ENCODE peak calls at places on chromosomes 16 and 17, in four cellular contexts. V, W, R and J are unnamed samples.

GRCh38 chr17:72343911-72344310 is 223.1 kb downstream of the SOX9 start:
- DNase-seq in V (no peak), W (no peak), R (no peak), J (peak)

GRCh38 chr16:67939507-67940435 is 3.1 kb upstream of the PSMB10 start:
- DNase-seq in V (no peak), W (no peak), R (no peak), J (no peak)

GRCh38 chr17:52106638-52107261 is 51.8 kb downstream of the CA10 start:
- DNase-seq in V (peak), W (peak), R (no peak), J (peak)

GRCh38 chr16:49698931-49699715 is 156.8 kb downstream of the ZNF423 start:
- DNase-seq in V (no peak), W (no peak), R (no peak), J (peak)

GRCh38 chr17:27944546-27945332 is 51.6 kb upstream of the LYRM9 start:
- DNase-seq in V (no peak), W (no peak), R (no peak), J (no peak)

GRCh38 chr17:6467567-6467966 is 23.3 kb downstream of the PIMREG start:
- DNase-seq in V (no peak), W (no peak), R (no peak), J (no peak)

GRCh38 chr16:57725077-57725953 is 10.3 kb upstream of the KATNB1 start:
- DNase-seq in V (peak), W (no peak), R (no peak), J (no peak)

GRCh38 chr17:31052187-31052889 is 42.4 kb upstream of the NF1 start:
- DNase-seq in V (peak), W (no peak), R (no peak), J (peak)

GRCh38 chr17:46020023-46020735 is 21.1 kb downstream of the STH start:
- DNase-seq in V (no peak), W (no peak), R (no peak), J (no peak)

GRCh38 chr16:14181371-14182050 is 110.4 kb downstream of the MRTFB start:
- DNase-seq in V (peak), W (peak), R (no peak), J (peak)

DNA sequence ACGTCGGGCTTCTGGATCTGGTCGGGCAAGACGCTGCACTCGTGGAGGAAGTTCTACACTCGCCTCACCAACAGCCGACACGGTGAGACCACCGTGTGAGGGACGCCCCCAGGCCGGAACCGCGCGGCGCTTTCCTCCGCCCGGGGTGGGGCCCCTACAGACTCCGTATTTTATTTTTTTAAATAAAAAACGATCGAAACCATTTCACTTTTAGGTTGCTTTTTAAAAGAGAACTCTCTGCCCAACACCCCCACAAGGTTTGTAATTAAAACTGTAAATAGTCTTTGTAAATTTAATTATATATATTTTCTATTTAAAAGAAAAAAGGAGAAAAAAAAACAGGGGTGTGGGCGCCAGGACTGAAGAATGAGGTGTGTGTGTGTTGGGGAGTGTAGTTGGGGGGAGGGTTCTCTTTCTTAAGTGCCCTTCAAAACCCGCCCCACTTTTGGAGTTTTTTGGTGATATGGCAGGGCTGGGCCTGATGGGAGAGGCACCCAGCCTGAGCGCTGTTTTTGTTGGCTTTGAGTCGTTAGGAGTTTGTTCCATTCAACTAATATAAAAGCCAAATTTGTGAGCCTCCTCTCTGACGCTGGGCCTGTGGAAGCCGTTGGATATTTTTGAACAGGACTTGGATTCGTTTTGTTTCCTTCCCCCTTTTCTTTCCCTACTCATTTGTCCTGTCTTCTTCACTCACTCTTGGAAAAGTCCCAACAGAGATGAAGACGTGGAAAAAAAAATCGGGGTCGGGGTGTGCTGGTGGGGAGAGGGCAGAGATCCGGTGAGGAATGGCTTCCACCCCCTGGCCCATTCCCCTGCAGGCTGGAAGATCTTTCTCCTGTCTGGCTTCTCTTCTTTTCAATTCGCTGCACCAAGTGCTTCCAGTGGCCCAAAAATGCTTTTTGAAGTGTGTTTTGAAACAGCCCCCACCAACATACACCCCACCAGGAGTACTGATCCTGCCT is 2.3 kb downstream of the FZD2 start:
- DNase-seq in V (no peak), W (no peak), R (no peak), J (no peak)
- H3K4me2 ChIP-seq in V (peak), W (no peak), R (peak), J (peak)

DNA sequence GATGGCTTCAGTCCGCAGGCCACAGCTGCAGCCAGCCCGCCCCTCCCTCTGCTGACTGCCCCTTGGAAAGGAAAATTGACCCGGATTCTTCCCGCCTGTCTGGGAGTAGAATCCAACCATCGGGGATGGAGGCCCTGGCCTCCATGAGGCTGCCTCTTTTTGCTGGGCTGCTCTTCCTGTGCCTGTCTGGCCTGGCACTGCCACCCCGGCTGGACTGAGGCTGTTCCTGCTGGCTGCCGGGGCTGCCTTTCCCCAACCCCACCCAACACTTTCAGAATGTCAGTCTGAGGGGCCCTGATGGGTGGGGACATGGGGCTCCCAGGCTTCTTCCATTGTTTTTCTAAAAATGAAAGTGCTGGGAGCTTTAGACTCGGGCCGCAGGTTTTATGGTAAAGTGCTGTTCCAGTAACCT is 7.3 kb downstream of the BAHCC1 start:
- DNase-seq in V (no peak), W (no peak), R (no peak), J (no peak)
- H3K27ac ChIP-seq in V (no peak), W (no peak), R (no peak), J (no peak)

GRCh38 chr17:20279631-20280030 is 187.7 kb downstream of the LGALS9B start:
- DNase-seq in V (no peak), W (no peak), R (no peak), J (no peak)

GRCh38 chr17:20278805-20279204 is 188.5 kb downstream of the LGALS9B start:
- DNase-seq in V (peak), W (no peak), R (no peak), J (no peak)

GRCh38 chr17:20280832-20281231 is 186.5 kb downstream of the LGALS9B start:
- DNase-seq in V (no peak), W (no peak), R (no peak), J (no peak)

GRCh38 chr17:20281860-20282259 is 185.5 kb downstream of the LGALS9B start:
- DNase-seq in V (no peak), W (no peak), R (no peak), J (no peak)

GRCh38 chr17:20280051-20280450 is 187.3 kb downstream of the LGALS9B start:
- DNase-seq in V (no peak), W (no peak), R (no peak), J (no peak)
- TF ChIP-seq CTCF in V (no peak), W (no peak), R (no peak), J (no peak)

GRCh38 chr16:53958481-53958880 is 254.5 kb downstream of the FTO start:
- DNase-seq in V (no peak), W (no peak), R (no peak), J (no peak)

GRCh38 chr16:53960050-53960812 is 256.3 kb downstream of the FTO start:
- DNase-seq in V (no peak), W (no peak), R (no peak), J (no peak)

GRCh38 chr16:53964145-53964544 is 260.2 kb downstream of the FTO start:
- DNase-seq in V (no peak), W (no peak), R (no peak), J (no peak)

GRCh38 chr16:53960954-53961616 is 257.1 kb downstream of the FTO start:
- DNase-seq in V (no peak), W (no peak), R (no peak), J (no peak)

DNA sequence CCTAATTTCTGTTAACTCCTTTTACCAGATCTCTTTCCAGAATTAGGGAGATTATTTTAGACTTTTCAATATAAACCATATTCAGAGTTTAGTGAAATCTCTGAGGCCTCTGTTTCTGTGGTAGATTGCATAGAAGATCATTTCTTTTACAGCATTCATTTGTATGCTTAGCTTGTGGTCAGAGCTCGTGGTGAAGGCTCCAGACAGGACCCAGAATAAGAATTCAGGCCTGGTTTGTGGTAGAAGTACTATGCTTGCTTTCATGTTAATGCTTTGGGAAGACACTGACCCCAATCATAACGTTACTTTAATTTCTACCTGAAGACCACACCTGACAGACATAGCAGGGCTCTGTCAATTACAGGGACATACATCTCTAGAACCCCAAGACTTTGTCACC is 258.1 kb downstream of the FTO start:
- DNase-seq in V (no peak), W (no peak), R (no peak), J (peak)
- H3K4me2 ChIP-seq in V (no peak), W (no peak), R (no peak), J (no peak)

GRCh38 chr17:16217002-16217635 is at the start of gene PIGL:
- DNase-seq in V (peak), W (peak), R (peak), J (peak)

GRCh38 chr17:16222406-16222805 is 5.4 kb downstream of the PIGL start:
- DNase-seq in V (no peak), W (no peak), R (no peak), J (no peak)
- H3K27ac ChIP-seq in V (no peak), W (no peak), R (no peak), J (no peak)

DNA sequence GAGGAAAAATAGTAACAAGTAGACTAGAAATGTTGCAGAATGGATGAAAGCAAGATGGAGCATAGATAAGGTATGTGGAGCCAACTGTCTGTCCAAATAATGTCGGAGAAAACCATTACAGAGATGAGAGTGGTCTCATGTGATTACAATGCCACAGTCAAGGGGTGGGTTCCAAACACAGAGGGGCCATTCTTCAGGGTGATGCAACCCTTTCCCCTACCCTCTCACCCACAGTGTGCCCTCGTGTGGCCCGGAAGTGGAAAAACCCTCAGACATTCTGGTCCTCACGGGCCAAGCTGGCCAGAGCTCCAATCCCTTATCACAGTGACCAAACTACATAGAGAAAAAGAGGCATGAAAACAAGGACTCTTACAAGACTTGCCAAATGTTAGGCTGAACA is 17.7 kb upstream of the HS3ST3A1 start:
- DNase-seq in V (no peak), W (no peak), R (no peak), J (no peak)
- TF ChIP-seq CTCF in V (no peak), W (no peak), R (peak), J (no peak)

DNA sequence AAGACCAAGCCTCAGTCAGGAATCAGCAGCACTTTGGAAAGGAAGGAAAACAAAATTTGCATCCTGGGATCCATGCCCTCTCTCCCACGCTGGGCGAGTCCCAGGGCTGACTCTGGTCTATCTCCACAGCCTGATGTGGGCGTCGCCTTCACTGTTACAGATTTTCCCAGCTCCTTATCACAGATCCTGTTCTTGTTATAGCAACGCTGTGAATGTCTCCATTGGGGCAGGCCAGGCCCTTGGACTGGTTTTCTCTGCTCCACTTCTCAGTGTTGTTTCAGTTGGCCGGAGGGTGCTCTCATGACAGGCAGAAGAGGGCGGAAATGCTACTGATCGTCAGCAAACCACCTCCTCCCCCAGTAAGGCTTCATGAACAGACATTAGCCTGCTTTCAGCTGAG is 127.9 kb upstream of the CDH11 start:
- DNase-seq in V (no peak), W (no peak), R (no peak), J (peak)
- H3K4me2 ChIP-seq in V (no peak), W (no peak), R (no peak), J (no peak)

GRCh38 chr17:57874434-57875108 is 24.7 kb upstream of the MRPS23 start:
- DNase-seq in V (no peak), W (peak), R (peak), J (peak)

GRCh38 chr17:57875109-57876022 is 25.5 kb upstream of the MRPS23 start:
- DNase-seq in V (peak), W (peak), R (peak), J (peak)

GRCh38 chr17:57877803-57878202 is 28.0 kb upstream of the MRPS23 start:
- DNase-seq in V (no peak), W (no peak), R (no peak), J (no peak)

GRCh38 chr17:57876023-57876865 is 26.4 kb upstream of the MRPS23 start:
- DNase-seq in V (peak), W (no peak), R (no peak), J (no peak)

GRCh38 chr17:57876866-57877237 is 27.0 kb upstream of the MRPS23 start:
- DNase-seq in V (no peak), W (no peak), R (no peak), J (no peak)
- H3K27ac ChIP-seq in V (peak), W (no peak), R (no peak), J (no peak)